ENCODE peak calls at places on chromosomes 13 and 19, in six cellular contexts. X is GM12878, B is GM12891, U is K562, O is H1, P is HepG2. L is an unnamed sample.

GRCh38 chr13:30676672-30677071 is 58.7 kb upstream of the ALOX5AP start:
- DNase-seq in X (no peak), B (no peak), O (no peak), U (no peak), P (peak; percentile 26), L (no peak)

GRCh38 chr13:96671073-96671472 is 323.2 kb downstream of the OXGR1 start:
- DNase-seq in X (no peak), P (no peak), B (no peak), O (no peak), U (no peak), L (no peak)

GRCh38 chr13:84686458-84686857 is 804.2 kb upstream of the SLITRK1 start:
- DNase-seq in U (no peak), O (no peak), P (no peak), X (no peak), B (no peak), L (no peak)

GRCh38 chr13:98445340-98446233 is 131.3 kb downstream of the STK24 start:
- DNase-seq in P (peak; percentile 42), B (peak; percentile 91), X (peak; percentile 17), U (peak; percentile 78), O (peak; percentile 64), L (peak; percentile 86)

GRCh38 chr13:51101636-51102218 is 9.3 kb downstream of the C13orf42 start:
- DNase-seq in X (no peak), B (no peak), P (no peak), U (no peak), O (no peak), L (no peak)

GRCh38 chr13:101457176-101457575 is 4.7 kb downstream of the ITGBL1 start:
- DNase-seq in X (no peak), P (no peak), U (no peak), B (no peak), O (no peak), L (no peak)

GRCh38 chr13:79435549-79435948 is 29.5 kb upstream of the RBM26 start:
- DNase-seq in B (no peak), X (no peak), P (no peak), U (no peak), O (no peak), L (no peak)

GRCh38 chr13:21478881-21479808 is 20.0 kb upstream of the ZDHHC20 start:
- DNase-seq in P (peak; percentile 72), B (no peak), X (no peak), O (no peak), U (peak; percentile 17), L (no peak)

GRCh38 chr19:52542984-52543664 is 15.7 kb downstream of the ZNF808 start:
- DNase-seq in U (no peak), X (peak; percentile 66), B (no peak), P (no peak), O (no peak), L (no peak)

GRCh38 chr19:13962738-13963602 is 10.7 kb downstream of the DCAF15 start:
- DNase-seq in U (no peak), X (no peak), O (no peak), P (no peak), B (no peak), L (no peak)

GRCh38 chr13:82654851-82655517 is 1227.3 kb downstream of the SLITRK1 start:
- DNase-seq in P (no peak), U (no peak), X (no peak), B (no peak), O (no peak), L (no peak)

GRCh38 chr13:51638497-51638871 is 54.2 kb downstream of the WDFY2 start:
- DNase-seq in U (no peak), X (no peak), P (no peak), O (no peak), B (no peak), L (no peak)

GRCh38 chr13:112820318-112820717 is 130.5 kb downstream of the ATP11A start:
- DNase-seq in P (no peak), X (no peak), B (no peak), U (no peak), O (no peak), L (no peak)

GRCh38 chr19:18504886-18505610 is 16.8 kb downstream of the ELL start:
- DNase-seq in P (no peak), B (no peak), U (no peak), O (no peak), X (no peak), L (no peak)

GRCh38 chr19:33629826-33630375 is 8.1 kb downstream of the CHST8 start:
- DNase-seq in X (no peak), O (no peak), B (no peak), U (no peak), P (no peak), L (no peak)

GRCh38 chr19:46303702-46304397 is 7.0 kb downstream of the HIF3A start:
- DNase-seq in U (peak; percentile 84), B (no peak), P (no peak), X (no peak), O (peak; percentile 94), L (no peak)

GRCh38 chr19:50739841-50740426 is 16.8 kb downstream of the CLEC11A start:
- DNase-seq in O (no peak), U (peak; percentile 62), B (no peak), X (no peak), P (no peak), L (no peak)

GRCh38 chr13:114129649-114130062 is 2.8 kb downstream of the RASA3 start:
- DNase-seq in X (no peak), B (no peak), P (no peak), U (no peak), O (no peak), L (no peak)

GRCh38 chr13:26561636-26562537 is 4.4 kb downstream of the WASF3 start:
- DNase-seq in X (no peak), P (peak; percentile 35), U (no peak), B (no peak), O (no peak), L (no peak)

GRCh38 chr19:44737238-44738160 is 11.0 kb upstream of the BCL3 start:
- DNase-seq in U (no peak), B (no peak), X (no peak), O (no peak), P (peak; percentile 38), L (no peak)

DNA sequence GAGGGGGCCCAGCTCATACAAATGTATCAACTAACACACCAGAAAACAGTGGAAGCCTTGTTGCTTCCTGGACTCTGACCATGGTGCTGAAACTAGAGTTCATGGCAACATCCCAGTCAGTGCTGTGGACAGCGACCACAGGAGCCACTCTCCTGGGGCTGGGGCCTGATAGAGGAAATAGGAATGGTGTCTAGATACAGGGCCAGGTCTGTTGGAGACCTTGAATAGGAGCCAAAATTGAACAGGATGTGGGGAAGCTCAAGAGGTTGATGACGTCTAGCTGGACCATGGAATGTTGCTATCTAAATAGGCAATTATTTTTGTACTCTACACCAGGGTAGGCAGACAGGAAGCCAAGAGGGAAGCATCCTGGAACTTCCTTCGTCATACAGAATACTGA is 21.8 kb downstream of the LILRB4 start:
- DNase-seq in B (no peak), P (peak; percentile 49), O (no peak), X (no peak), U (peak; percentile 64), L (no peak)
- TF ChIP-seq TAF1 in B (no peak), P (no peak), O (no peak), X (no peak), U (no peak), L (no peak)

DNA sequence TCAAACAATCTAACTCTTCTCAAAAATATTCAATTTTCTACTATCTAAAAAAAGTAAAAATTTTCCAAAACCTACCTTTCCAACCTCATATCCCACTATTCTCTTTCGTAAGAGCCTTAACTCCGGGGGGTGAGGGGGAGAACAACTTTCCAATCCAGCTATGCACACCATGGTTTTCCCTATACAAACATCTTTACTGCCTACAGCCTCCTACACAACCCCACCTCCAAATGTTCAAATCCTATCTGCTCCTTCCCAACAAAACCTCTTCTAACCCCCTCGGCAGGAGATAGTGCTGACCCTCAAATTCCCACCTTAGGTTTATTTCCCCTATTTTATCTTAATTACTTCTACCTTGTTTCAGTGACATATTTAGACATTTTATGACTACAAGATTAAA is 102.0 kb downstream of the DIAPH3 start:
- DNase-seq in O (no peak), X (no peak), B (no peak), P (no peak), U (no peak), L (no peak)
- TF ChIP-seq POLR2AphosphoS5 in O (no peak), X (no peak), B (no peak), P (no peak), U (no peak), L (no peak)

DNA sequence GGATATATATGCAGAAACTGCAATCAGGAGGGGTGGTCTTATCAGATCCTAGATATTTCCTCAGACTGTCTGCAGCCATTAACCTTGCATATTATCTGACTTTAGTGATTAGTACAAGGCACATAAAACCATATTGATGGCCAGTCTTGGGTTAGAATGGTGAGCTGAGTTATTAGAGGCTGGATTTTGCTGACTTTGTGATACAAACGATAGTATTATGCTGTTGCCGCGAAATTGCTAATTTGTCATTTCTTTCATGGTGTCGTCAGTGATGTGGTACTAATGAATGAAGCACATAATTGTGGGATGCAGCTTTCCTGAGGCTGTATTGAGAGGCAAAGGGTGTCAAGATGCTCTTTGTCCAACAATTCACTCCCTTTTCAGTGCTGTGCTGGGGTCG is 172.5 kb downstream of the TEX29 start:
- DNase-seq in X (no peak), U (no peak), B (no peak), O (no peak), P (no peak), L (no peak)
- TF ChIP-seq POLR2A in X (no peak), U (no peak), B (no peak), O (no peak), P (no peak), L (no peak)

DNA sequence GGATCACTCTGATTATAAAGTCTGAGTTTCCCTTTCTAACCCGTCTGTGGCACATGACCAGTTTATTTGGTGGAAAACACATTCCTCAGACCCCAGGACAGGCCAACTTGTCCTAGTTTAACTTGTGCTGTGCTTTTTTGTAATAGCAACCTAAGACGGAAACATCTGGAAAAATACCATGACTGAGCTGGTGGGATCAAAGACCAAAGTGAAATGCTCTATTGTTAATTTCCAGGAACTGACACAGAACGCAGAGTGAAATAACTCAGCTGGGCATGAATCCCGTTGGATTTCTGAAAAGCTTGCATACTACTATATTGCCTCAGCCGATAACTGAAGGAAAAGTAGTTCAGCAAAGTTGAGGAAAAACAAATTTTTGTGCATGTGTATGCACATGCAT is 188.0 kb downstream of the LHFPL6 start:
- DNase-seq in O (no peak), U (no peak), B (no peak), P (peak; percentile 1), X (no peak), L (no peak)
- TF ChIP-seq TAF1 in O (no peak), U (no peak), B (no peak), P (no peak), X (no peak), L (no peak)

DNA sequence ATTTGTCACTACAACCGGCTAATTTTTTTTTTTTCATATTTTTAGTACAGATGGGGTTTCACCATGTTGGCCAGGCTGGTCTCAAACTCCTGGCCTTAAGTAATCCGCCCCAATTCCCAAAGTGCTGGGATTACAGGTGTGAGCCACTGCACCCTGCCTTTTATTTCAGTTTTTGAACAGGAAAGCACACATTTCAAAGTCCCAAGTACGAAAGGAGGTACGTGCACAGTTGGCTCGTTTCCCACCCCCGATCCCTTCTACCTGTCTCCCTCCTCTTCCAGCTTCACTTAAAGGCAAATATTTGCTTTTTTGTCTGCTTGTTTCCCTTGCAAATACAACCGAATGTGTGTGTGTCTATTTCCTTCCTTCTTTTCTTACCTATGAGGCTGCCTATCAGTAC is 30.5 kb downstream of the ZIC5 start:
- DNase-seq in P (peak; percentile 86), B (no peak), O (no peak), U (no peak), X (no peak), L (no peak)
- TF ChIP-seq POLR2AphosphoS5 in P (no peak), B (no peak), O (no peak), U (no peak), X (no peak), L (no peak)